ENCODE peak calls at places on chromosomes 11 and 22, in nine cellular contexts. H is hypothalamus; P is T follicular helper cell; A is GM10248; L is activated CD8-positive, alpha-beta memory T cell treated with anti-CD3 and anti-CD28 coated beads, Interleukin-2, amount 50 U/mL, for 48 hours; S is NCI-H1417; U is stromal cell of bone marrow; Z is cardiac fibroblast; W is osteocyte. K is an unnamed sample.

GRCh38 chr11:60831143-60831500 is 10.8 kb upstream of the CCDC86 start:
- DNase-seq in A (peak; percentile 84), P (peak; percentile 69), S (peak; percentile 76), W (peak; percentile 93), Z (peak; percentile 83), L (peak; percentile 89), H (peak; percentile 86), U (peak; percentile 51), K (peak; percentile 93)

GRCh38 chr11:112656772-112657428 is 304.3 kb upstream of the NCAM1 start:
- DNase-seq in L (no peak), U (peak; percentile 90), Z (peak; percentile 75), A (no peak), P (no peak), W (no peak), H (no peak), S (no peak), K (no peak)

GRCh38 chr11:96306933-96307747 is 35.9 kb downstream of the MAML2 start:
- DNase-seq in L (no peak), W (peak; percentile 94), A (no peak), S (peak; percentile 76), H (peak; percentile 50), U (peak; percentile 100), P (no peak), Z (peak; percentile 100), K (peak; percentile 95)

GRCh38 chr22:36336246-36337182 is 51.3 kb downstream of the MYH9 start:
- DNase-seq in Z (no peak), W (no peak), S (no peak), L (peak; percentile 56), A (no peak), P (no peak), H (peak; percentile 21), U (no peak), K (no peak)

GRCh38 chr11:36385121-36385530 is 89.0 kb downstream of the PRR5L start:
- DNase-seq in Z (peak; percentile 81), U (no peak), S (no peak), L (no peak), W (no peak), P (no peak), H (no peak), A (no peak), K (peak; percentile 40)

GRCh38 chr11:101721270-101721669 is 137.5 kb upstream of the TRPC6 start:
- DNase-seq in L (no peak), A (no peak), H (no peak), W (no peak), P (no peak), S (no peak), U (no peak), Z (peak; percentile 29), K (peak; percentile 85)

GRCh38 chr22:35819421-35819820 is 101.7 kb downstream of the APOL5 start:
- DNase-seq in Z (no peak), L (no peak), U (no peak), W (no peak), P (no peak), H (no peak), S (no peak), A (no peak), K (no peak)

GRCh38 chr11:92306966-92307504 is 82.4 kb downstream of the FAT3 start:
- DNase-seq in A (no peak), S (no peak), P (no peak), L (no peak), Z (peak; percentile 32), W (no peak), H (no peak), U (no peak), K (no peak)

GRCh38 chr11:36165638-36166389 is 123.4 kb downstream of the COMMD9 start:
- DNase-seq in W (peak; percentile 19), U (no peak), P (no peak), H (no peak), L (no peak), S (no peak), Z (no peak), A (no peak), K (no peak)

GRCh38 chr22:44360686-44361381 is 48.1 kb upstream of the SHISAL1 start:
- DNase-seq in P (no peak), L (no peak), U (peak; percentile 82), Z (peak; percentile 40), S (no peak), A (no peak), W (peak; percentile 93), H (no peak), K (no peak)

GRCh38 chr11:12075822-12076821 is 34.3 kb upstream of the MICAL2 start:
- DNase-seq in H (peak; percentile 12), S (peak; percentile 53), A (no peak), W (peak; percentile 87), Z (peak; percentile 100), L (no peak), P (no peak), U (peak; percentile 99), K (no peak)

K was measured in DMS53.